ENCODE peak calls at places on chromosomes 3 and 15, in four cellular contexts. One of them, this sample, is unnamed.

GRCh38 chr15:68614621-68615035 is 35.8 kb downstream of the CORO2B start:
- DNase-seq in BE2C: peak
- DNase-seq in activated CD4-positive, alpha-beta T cell treated with anti-CD3 and anti-CD28 coated beads, Interleukin-2, amount 50 U/mL, for 24 hours: no peak
- DNase-seq in substantia nigra: peak
- DNase-seq in this sample: peak

GRCh38 chr15:44811347-44811746 is 75.0 kb downstream of the TRIM69 start:
- DNase-seq in BE2C: no peak
- DNase-seq in activated CD4-positive, alpha-beta T cell treated with anti-CD3 and anti-CD28 coated beads, Interleukin-2, amount 50 U/mL, for 24 hours: no peak
- DNase-seq in substantia nigra: no peak
- DNase-seq in this sample: no peak

GRCh38 chr3:2810723-2811122 is 299.5 kb downstream of the IL5RA start:
- DNase-seq in BE2C: no peak
- DNase-seq in activated CD4-positive, alpha-beta T cell treated with anti-CD3 and anti-CD28 coated beads, Interleukin-2, amount 50 U/mL, for 24 hours: no peak
- DNase-seq in substantia nigra: no peak
- DNase-seq in this sample: no peak

GRCh38 chr3:61414456-61414855 is 146.9 kb upstream of the PTPRG start:
- DNase-seq in substantia nigra: no peak
- DNase-seq in BE2C: no peak
- DNase-seq in activated CD4-positive, alpha-beta T cell treated with anti-CD3 and anti-CD28 coated beads, Interleukin-2, amount 50 U/mL, for 24 hours: no peak
- DNase-seq in this sample: no peak

GRCh38 chr3:52404391-52404790 is 40.5 kb downstream of the SEMA3G start:
- DNase-seq in substantia nigra: no peak
- DNase-seq in activated CD4-positive, alpha-beta T cell treated with anti-CD3 and anti-CD28 coated beads, Interleukin-2, amount 50 U/mL, for 24 hours: no peak
- DNase-seq in BE2C: no peak
- DNase-seq in this sample: peak

GRCh38 chr3:143000525-143000924 is 845 bp upstream of the U2SURP start:
- DNase-seq in BE2C: no peak
- DNase-seq in activated CD4-positive, alpha-beta T cell treated with anti-CD3 and anti-CD28 coated beads, Interleukin-2, amount 50 U/mL, for 24 hours: no peak
- DNase-seq in substantia nigra: no peak
- DNase-seq in this sample: no peak

GRCh38 chr3:89367166-89367565 is 259.7 kb downstream of the EPHA3 start:
- DNase-seq in activated CD4-positive, alpha-beta T cell treated with anti-CD3 and anti-CD28 coated beads, Interleukin-2, amount 50 U/mL, for 24 hours: no peak
- DNase-seq in BE2C: no peak
- DNase-seq in substantia nigra: no peak
- DNase-seq in this sample: no peak

GRCh38 chr3:178352300-178353021 is 183.8 kb upstream of the KCNMB2 start:
- DNase-seq in activated CD4-positive, alpha-beta T cell treated with anti-CD3 and anti-CD28 coated beads, Interleukin-2, amount 50 U/mL, for 24 hours: no peak
- DNase-seq in substantia nigra: no peak
- DNase-seq in BE2C: no peak
- DNase-seq in this sample: no peak

GRCh38 chr3:169456900-169457299 is 206.6 kb downstream of the MECOM start:
- DNase-seq in BE2C: no peak
- DNase-seq in substantia nigra: no peak
- DNase-seq in activated CD4-positive, alpha-beta T cell treated with anti-CD3 and anti-CD28 coated beads, Interleukin-2, amount 50 U/mL, for 24 hours: no peak
- DNase-seq in this sample: no peak

GRCh38 chr3:117393801-117394200 is 684.2 kb downstream of the TUSC7 start:
- DNase-seq in activated CD4-positive, alpha-beta T cell treated with anti-CD3 and anti-CD28 coated beads, Interleukin-2, amount 50 U/mL, for 24 hours: no peak
- DNase-seq in BE2C: no peak
- DNase-seq in substantia nigra: no peak
- DNase-seq in this sample: no peak

GRCh38 chr15:29925227-29926082 is 103.2 kb upstream of the TJP1 start:
- DNase-seq in BE2C: peak
- DNase-seq in substantia nigra: no peak
- DNase-seq in activated CD4-positive, alpha-beta T cell treated with anti-CD3 and anti-CD28 coated beads, Interleukin-2, amount 50 U/mL, for 24 hours: peak
- DNase-seq in this sample: no peak

GRCh38 chr15:78855746-78856145 is 16.9 kb upstream of the MORF4L1 start:
- DNase-seq in BE2C: no peak
- DNase-seq in activated CD4-positive, alpha-beta T cell treated with anti-CD3 and anti-CD28 coated beads, Interleukin-2, amount 50 U/mL, for 24 hours: no peak
- DNase-seq in substantia nigra: no peak
- DNase-seq in this sample: no peak

GRCh38 chr15:68633181-68634121 is 54.7 kb downstream of the CORO2B start:
- DNase-seq in BE2C: peak
- DNase-seq in activated CD4-positive, alpha-beta T cell treated with anti-CD3 and anti-CD28 coated beads, Interleukin-2, amount 50 U/mL, for 24 hours: no peak
- DNase-seq in substantia nigra: no peak
- DNase-seq in this sample: no peak

GRCh38 chr15:48984811-48985352 is 21.2 kb upstream of the SHC4 start:
- DNase-seq in activated CD4-positive, alpha-beta T cell treated with anti-CD3 and anti-CD28 coated beads, Interleukin-2, amount 50 U/mL, for 24 hours: no peak
- DNase-seq in BE2C: no peak
- DNase-seq in substantia nigra: no peak
- DNase-seq in this sample: no peak

GRCh38 chr3:143327388-143327787 is 207.8 kb downstream of the CHST2 start:
- DNase-seq in BE2C: no peak
- DNase-seq in activated CD4-positive, alpha-beta T cell treated with anti-CD3 and anti-CD28 coated beads, Interleukin-2, amount 50 U/mL, for 24 hours: no peak
- DNase-seq in substantia nigra: no peak
- DNase-seq in this sample: no peak

GRCh38 chr3:124263168-124263567 is 271.2 kb upstream of the ROPN1 start:
- DNase-seq in substantia nigra: no peak
- DNase-seq in activated CD4-positive, alpha-beta T cell treated with anti-CD3 and anti-CD28 coated beads, Interleukin-2, amount 50 U/mL, for 24 hours: no peak
- DNase-seq in BE2C: no peak
- DNase-seq in this sample: no peak

GRCh38 chr3:128416578-128417150 is 50.0 kb downstream of the DNAJB8 start:
- DNase-seq in substantia nigra: no peak
- DNase-seq in activated CD4-positive, alpha-beta T cell treated with anti-CD3 and anti-CD28 coated beads, Interleukin-2, amount 50 U/mL, for 24 hours: no peak
- DNase-seq in BE2C: peak
- DNase-seq in this sample: no peak

GRCh38 chr15:95284933-95285401 is 1045.5 kb upstream of the NR2F2 start:
- DNase-seq in BE2C: no peak
- DNase-seq in activated CD4-positive, alpha-beta T cell treated with anti-CD3 and anti-CD28 coated beads, Interleukin-2, amount 50 U/mL, for 24 hours: no peak
- DNase-seq in substantia nigra: no peak
- DNase-seq in this sample: no peak

GRCh38 chr3:143037867-143038266 is 36.5 kb downstream of the U2SURP start:
- DNase-seq in BE2C: no peak
- DNase-seq in substantia nigra: no peak
- DNase-seq in activated CD4-positive, alpha-beta T cell treated with anti-CD3 and anti-CD28 coated beads, Interleukin-2, amount 50 U/mL, for 24 hours: no peak
- DNase-seq in this sample: no peak

GRCh38 chr3:151156618-151157216 is 46.3 kb downstream of the GPR171 start:
- DNase-seq in BE2C: peak
- DNase-seq in substantia nigra: no peak
- DNase-seq in activated CD4-positive, alpha-beta T cell treated with anti-CD3 and anti-CD28 coated beads, Interleukin-2, amount 50 U/mL, for 24 hours: peak
- DNase-seq in this sample: no peak

GRCh38 chr15:28952666-28953491 is 67.1 kb downstream of the APBA2 start:
- DNase-seq in substantia nigra: no peak
- DNase-seq in BE2C: no peak
- DNase-seq in activated CD4-positive, alpha-beta T cell treated with anti-CD3 and anti-CD28 coated beads, Interleukin-2, amount 50 U/mL, for 24 hours: no peak
- DNase-seq in this sample: peak

GRCh38 chr3:43632269-43632733 is 10.5 kb upstream of the ANO10 start:
- DNase-seq in substantia nigra: no peak
- DNase-seq in BE2C: no peak
- DNase-seq in activated CD4-positive, alpha-beta T cell treated with anti-CD3 and anti-CD28 coated beads, Interleukin-2, amount 50 U/mL, for 24 hours: no peak
- DNase-seq in this sample: no peak

GRCh38 chr3:11582123-11582968 is 61.4 kb downstream of the VGLL4 start:
- DNase-seq in activated CD4-positive, alpha-beta T cell treated with anti-CD3 and anti-CD28 coated beads, Interleukin-2, amount 50 U/mL, for 24 hours: no peak
- DNase-seq in substantia nigra: peak
- DNase-seq in BE2C: peak
- DNase-seq in this sample: peak

GRCh38 chr15:101369676-101370075 is 74.6 kb upstream of the SNRPA1 start:
- DNase-seq in activated CD4-positive, alpha-beta T cell treated with anti-CD3 and anti-CD28 coated beads, Interleukin-2, amount 50 U/mL, for 24 hours: no peak
- DNase-seq in BE2C: no peak
- DNase-seq in substantia nigra: no peak
- DNase-seq in this sample: no peak

GRCh38 chr3:126946387-126946786 is 36.5 kb upstream of the PLXNA1 start:
- DNase-seq in activated CD4-positive, alpha-beta T cell treated with anti-CD3 and anti-CD28 coated beads, Interleukin-2, amount 50 U/mL, for 24 hours: no peak
- DNase-seq in substantia nigra: no peak
- DNase-seq in BE2C: no peak
- DNase-seq in this sample: no peak

This sample was measured in dorsolateral prefrontal cortex.